ENCODE peak calls at places on chromosome 22, in five cellular contexts. J is NCI-H1092 treated with DMSO at 0.1 percent for 48 hours; Q is activated T-cell treated with anti-CD3 and anti-CD28 coated beads for 48 hours; Y is NK-92 treated with Interleukin-12 subunit alpha and Interleukin-12 subunit beta, amount 100 ng/mL, for 24 hours; M is iPS DF 19.7. L is an unnamed sample.

GRCh38 chr22:37633082-37633692 is 6.3 kb upstream of the SH3BP1 start:
- DNase-seq in Y (peak), J (no peak), M (no peak), Q (no peak), L (no peak)

GRCh38 chr22:50526849-50527801 is 1.7 kb upstream of the SCO2 start:
- DNase-seq in Q (no peak), Y (peak), J (no peak), M (peak), L (peak)

GRCh38 chr22:36144886-36145541 is 15.5 kb downstream of the APOL3 start:
- DNase-seq in Y (no peak), J (peak), M (peak), Q (no peak), L (peak)

GRCh38 chr22:36419177-36419911 is 31.6 kb upstream of the MYH9 start:
- DNase-seq in Y (no peak), M (no peak), Q (no peak), J (no peak), L (no peak)

GRCh38 chr22:48478529-48479265 is 1349.0 kb downstream of the BRD1 start:
- DNase-seq in Y (no peak), M (no peak), Q (no peak), J (no peak), L (no peak)

GRCh38 chr22:39522567-39523300 is 2.4 kb downstream of the ATF4 start:
- DNase-seq in M (no peak), Y (no peak), J (peak), Q (no peak), L (peak)

GRCh38 chr22:37386441-37386840 is 40.8 kb downstream of the ELFN2 start:
- DNase-seq in M (no peak), J (no peak), Q (no peak), Y (no peak), L (no peak)

GRCh38 chr22:22881116-22882032 is 6.2 kb upstream of the IGLL5 start:
- DNase-seq in M (no peak), J (no peak), Q (no peak), Y (no peak), L (no peak)

GRCh38 chr22:36331912-36332622 is 55.7 kb downstream of the MYH9 start:
- DNase-seq in Q (peak), M (no peak), Y (peak), J (peak), L (no peak)

GRCh38 chr22:25281675-25282345 is 62.4 kb downstream of the CRYBB2 start:
- DNase-seq in J (no peak), Y (no peak), Q (no peak), M (peak), L (no peak)

GRCh38 chr22:22395230-22395629 is 113.3 kb downstream of the ZNF280B start:
- DNase-seq in M (no peak), Y (no peak), Q (no peak), J (peak), L (no peak)

GRCh38 chr22:35727436-35727835 is 9.8 kb downstream of the APOL5 start:
- DNase-seq in Y (no peak), M (no peak), J (no peak), Q (no peak), L (no peak)

GRCh38 chr22:21681566-21682370 is 16.0 kb downstream of the PPIL2 start:
- DNase-seq in Y (no peak), M (no peak), J (no peak), Q (no peak), L (no peak)

GRCh38 chr22:49208768-49209252 is 618.9 kb downstream of the BRD1 start:
- DNase-seq in J (no peak), Q (no peak), M (no peak), Y (no peak), L (no peak)

GRCh38 chr22:41603873-41604332 is 14.3 kb upstream of the PMM1 start:
- DNase-seq in J (no peak), Y (no peak), Q (peak), M (no peak), L (no peak)

GRCh38 chr22:38298312-38299000 is 18.8 kb downstream of the CSNK1E start:
- DNase-seq in M (no peak), J (no peak), Y (no peak), Q (peak), L (peak)

GRCh38 chr22:39932918-39933649 is 27.1 kb upstream of the TMA7B start:
- DNase-seq in Y (no peak), Q (peak), J (no peak), M (peak), L (peak)

L was measured in NCI-H82.